ENCODE peak calls at places on chromosomes 5 and 9, in eight cellular contexts. J is brain microvascular endothelial cell; X is aorta; T is CD4-positive, CD25-positive, alpha-beta regulatory T cell; O is GM23248; S is caudate nucleus; N is GM23338; A is small intestine. V is an unnamed sample.

GRCh38 chr5:139147743-139148079 is 50.5 kb downstream of the SIL1 start:
- DNase-seq in J (no peak), X (peak; percentile 82), T (no peak), O (peak; percentile 77), S (no peak), N (no peak), A (no peak), V (no peak)

GRCh38 chr9:22447607-22448305 is 1.1 kb downstream of the DMRTA1 start:
- DNase-seq in J (no peak), X (no peak), T (no peak), O (no peak), S (no peak), N (peak; percentile 31), A (no peak), V (no peak)

GRCh38 chr5:32961066-32961429 is 249.9 kb downstream of the NPR3 start:
- DNase-seq in J (peak; percentile 18), X (no peak), T (no peak), O (peak; percentile 38), S (no peak), N (no peak), A (no peak), V (no peak)

GRCh38 chr9:135608999-135609317 is 30.4 kb downstream of the GLT6D1 start:
- DNase-seq in J (no peak), X (no peak), T (no peak), O (no peak), S (no peak), N (no peak), A (no peak), V (no peak)

GRCh38 chr9:112787942-112788341 is 37.4 kb downstream of the SNX30 start:
- DNase-seq in J (no peak), X (no peak), T (no peak), O (no peak), S (no peak), N (no peak), A (no peak), V (no peak)

GRCh38 chr9:120692901-120693573 is 21.2 kb downstream of the MEGF9 start:
- DNase-seq in J (no peak), X (no peak), T (no peak), O (peak; percentile 57), S (no peak), N (peak; percentile 44), A (no peak), V (no peak)

GRCh38 chr5:10279328-10279727 is 28.4 kb downstream of the CMBL start:
- DNase-seq in J (no peak), X (no peak), T (no peak), O (no peak), S (no peak), N (no peak), A (no peak), V (no peak)

GRCh38 chr5:147310059-147310704 is 75.4 kb downstream of the STK32A start:
- DNase-seq in J (peak; percentile 11), X (peak; percentile 87), T (no peak), O (peak; percentile 72), S (no peak), N (peak; percentile 33), A (peak; percentile 85), V (no peak)

GRCh38 chr5:170439944-170440269 is 50.7 kb upstream of the KCNMB1 start:
- DNase-seq in J (no peak), X (no peak), T (no peak), O (no peak), S (no peak), N (no peak), A (no peak), V (no peak)

GRCh38 chr9:34686231-34686630 is 4.8 kb downstream of the CCL19 start:
- DNase-seq in J (no peak), X (peak; percentile 54), T (no peak), O (peak; percentile 44), S (no peak), N (no peak), A (no peak), V (no peak)

GRCh38 chr5:150525163-150525562 is 17.2 kb downstream of the NDST1 start:
- DNase-seq in J (no peak), X (no peak), T (no peak), O (no peak), S (no peak), N (peak; percentile 35), A (no peak), V (no peak)

GRCh38 chr9:97895695-97896332 is 26.5 kb downstream of the TRMO start:
- DNase-seq in J (peak; percentile 31), X (no peak), T (no peak), O (peak; percentile 64), S (no peak), N (peak; percentile 83), A (no peak), V (no peak)

GRCh38 chr5:16505140-16505891 is 39.7 kb upstream of the ZNF622 start:
- DNase-seq in J (no peak), X (no peak), T (no peak), O (no peak), S (no peak), N (no peak), A (no peak), V (no peak)

GRCh38 chr5:20305463-20305862 is 317.5 kb upstream of the CDH18 start:
- DNase-seq in J (no peak), X (no peak), T (no peak), O (no peak), S (no peak), N (no peak), A (no peak), V (no peak)

GRCh38 chr5:28632607-28633006 is 1594.2 kb upstream of the CDH9 start:
- DNase-seq in J (no peak), X (no peak), T (no peak), O (no peak), S (no peak), N (no peak), A (no peak), V (no peak)

GRCh38 chr5:42993516-42994284 is 46.4 kb downstream of the ANXA2R start:
- DNase-seq in J (peak; percentile 69), X (peak; percentile 53), T (peak; percentile 57), O (peak; percentile 48), S (no peak), N (no peak), A (peak; percentile 20), V (peak; percentile 88)

GRCh38 chr5:55925677-55926076 is 69.1 kb downstream of the IL6ST start:
- DNase-seq in J (no peak), X (no peak), T (no peak), O (no peak), S (no peak), N (no peak), A (no peak), V (no peak)

GRCh38 chr9:34098307-34098706 is 28.2 kb downstream of the DCAF12 start:
- DNase-seq in J (no peak), X (no peak), T (no peak), O (no peak), S (no peak), N (no peak), A (no peak), V (peak; percentile 12)

GRCh38 chr5:72209515-72210115 is 102.3 kb downstream of the MAP1B start:
- DNase-seq in J (no peak), X (peak; percentile 51), T (no peak), O (peak; percentile 29), S (no peak), N (peak; percentile 45), A (no peak), V (no peak)

GRCh38 chr5:58322453-58322852 is 137.4 kb downstream of the PLK2 start:
- DNase-seq in J (peak; percentile 14), X (no peak), T (no peak), O (peak; percentile 39), S (no peak), N (peak; percentile 2), A (no peak), V (no peak)

GRCh38 chr5:135851186-135851906 is 16.9 kb downstream of the SLC25A48 start:
- DNase-seq in J (no peak), X (no peak), T (no peak), O (no peak), S (no peak), N (no peak), A (no peak), V (no peak)

GRCh38 chr5:68287976-68288755 is 72.6 kb downstream of the PIK3R1 start:
- DNase-seq in J (peak; percentile 38), X (peak; percentile 80), T (peak; percentile 35), O (peak; percentile 78), S (peak; percentile 85), N (peak; percentile 75), A (peak; percentile 78), V (peak; percentile 91)

GRCh38 chr5:74641014-74641777 is 668 bp upstream of the ENC1 start:
- DNase-seq in J (peak; percentile 79), X (peak; percentile 88), T (no peak), O (peak; percentile 91), S (peak; percentile 72), N (peak; percentile 84), A (peak; percentile 99), V (peak; percentile 93)

DNA sequence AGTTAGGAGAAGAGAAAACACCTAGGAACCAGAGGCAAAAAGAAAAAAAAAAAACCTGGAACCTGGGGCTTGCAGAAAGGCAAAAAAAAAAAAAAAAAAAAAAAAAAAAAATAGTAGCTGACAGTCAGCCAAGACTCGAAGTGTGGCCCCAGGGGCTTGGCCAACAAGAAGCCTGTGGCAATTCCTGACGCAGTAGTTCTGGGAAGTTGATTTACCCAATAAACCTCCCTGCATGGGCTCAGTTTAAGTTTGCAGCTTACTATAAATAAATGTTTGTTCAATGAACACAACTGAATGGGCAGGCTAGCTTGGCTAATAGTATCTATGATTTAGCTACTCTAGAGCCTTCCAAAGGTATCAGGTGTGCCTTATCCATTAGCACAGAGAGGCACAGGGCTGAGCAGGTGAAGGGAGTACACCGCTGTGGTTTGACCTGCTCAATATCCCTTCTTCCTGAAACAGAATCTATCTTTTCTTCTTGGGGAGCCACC is 21.3 kb upstream of the GLRX start:
- DNase-seq in J (no peak), X (no peak), T (no peak), O (peak; percentile 56), S (no peak), N (no peak), A (no peak), V (no peak)
- H3K27ac ChIP-seq in J (no peak overlapping the region), X (no peak overlapping the region), T (no peak overlapping the region), O (peak overlapping the region; percentile 92), S (no peak overlapping the region), N (no peak overlapping the region), A (peak overlapping the region; percentile 60), V (no peak overlapping the region)

GRCh38 chr5:166625210-166625865 is 1666.1 kb upstream of the WWC1 start:
- DNase-seq in J (no peak), X (no peak), T (no peak), O (no peak), S (no peak), N (peak; percentile 46), A (no peak), V (no peak)
- H3K27ac ChIP-seq in J (no peak overlapping the region), X (no peak overlapping the region), T (no peak overlapping the region), O (no peak overlapping the region), S (no peak overlapping the region), N (peak overlapping the region; percentile 56), A (no peak overlapping the region), V (no peak overlapping the region)

GRCh38 chr9:109476781-109477268 is 21.3 kb downstream of the PTPN3 start:
- DNase-seq in J (no peak), X (no peak), T (no peak), O (no peak), S (no peak), N (no peak), A (peak; percentile 47), V (no peak)
- H3K27ac ChIP-seq in J (no peak overlapping the region), X (peak overlapping the region; percentile 53), T (no peak overlapping the region), O (no peak overlapping the region), S (no peak overlapping the region), N (no peak overlapping the region), A (peak overlapping the region; percentile 87), V (no peak overlapping the region)

DNA sequence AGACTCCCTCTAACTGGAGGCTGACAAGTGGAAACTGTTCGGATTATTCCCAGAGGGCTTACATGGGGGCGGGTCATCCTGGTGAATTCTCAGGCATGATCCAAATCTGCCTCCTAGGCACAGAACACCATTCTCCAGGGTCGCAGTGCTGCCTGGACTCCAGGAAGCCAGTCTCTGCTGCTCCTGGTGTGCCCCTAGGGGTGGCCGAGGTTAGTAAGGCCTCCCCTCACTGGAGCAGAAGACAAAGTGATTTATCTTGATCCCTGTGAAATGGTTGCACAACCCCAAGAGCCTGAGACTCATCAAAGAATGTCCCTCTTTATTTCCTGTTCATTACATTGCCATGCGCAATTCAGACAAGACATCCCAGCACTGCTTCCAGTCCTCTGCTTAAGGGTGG is 17.1 kb downstream of the ADGRV1 start:
- DNase-seq in J (no peak), X (no peak), T (no peak), O (no peak), S (no peak), N (no peak), A (no peak), V (no peak)
- H3K27ac ChIP-seq in J (no peak overlapping the region), X (no peak overlapping the region), T (no peak overlapping the region), O (no peak overlapping the region), S (no peak overlapping the region), N (no peak overlapping the region), A (no peak overlapping the region), V (no peak overlapping the region)

V was measured in spleen.